ENCODE peak calls at places on chromosomes 11 and 22, in nine cellular contexts. One of them, this sample, is unnamed.

GRCh38 chr11:120667281-120667680 is 155.7 kb downstream of the GRIK4 start:
- DNase-seq in HTR-8/SVneo: no peak
- DNase-seq in mesendoderm: no peak
- DNase-seq in activated CD8-positive, alpha-beta memory T cell treated with anti-CD3 and anti-CD28 coated beads, Interleukin-2, amount 10 ng/mL, durations not matched to agents 7 days and 5 days: no peak
- DNase-seq in NCI-H1105: no peak
- DNase-seq in cardiac muscle cell: peak; percentile 52
- DNase-seq in GM23248: peak; percentile 47
- DNase-seq in retina: peak; percentile 49
- DNase-seq in hepatic stellate cell: no peak
- DNase-seq in this sample: peak; percentile 4

GRCh38 chr22:34526681-34527080 is 539.3 kb upstream of the ISX start:
- DNase-seq in GM23248: no peak
- DNase-seq in cardiac muscle cell: no peak
- DNase-seq in hepatic stellate cell: no peak
- DNase-seq in HTR-8/SVneo: no peak
- DNase-seq in retina: no peak
- DNase-seq in activated CD8-positive, alpha-beta memory T cell treated with anti-CD3 and anti-CD28 coated beads, Interleukin-2, amount 10 ng/mL, durations not matched to agents 7 days and 5 days: no peak
- DNase-seq in mesendoderm: no peak
- DNase-seq in NCI-H1105: no peak
- DNase-seq in this sample: no peak

GRCh38 chr11:34600339-34601084 is 20.4 kb upstream of the EHF start:
- DNase-seq in NCI-H1105: no peak
- DNase-seq in hepatic stellate cell: no peak
- DNase-seq in activated CD8-positive, alpha-beta memory T cell treated with anti-CD3 and anti-CD28 coated beads, Interleukin-2, amount 10 ng/mL, durations not matched to agents 7 days and 5 days: no peak
- DNase-seq in mesendoderm: peak; percentile 58
- DNase-seq in GM23248: no peak
- DNase-seq in retina: peak; percentile 5
- DNase-seq in cardiac muscle cell: no peak
- DNase-seq in HTR-8/SVneo: no peak
- DNase-seq in this sample: no peak

GRCh38 chr11:34223021-34223813 is 117.8 kb downstream of the NAT10 start:
- DNase-seq in activated CD8-positive, alpha-beta memory T cell treated with anti-CD3 and anti-CD28 coated beads, Interleukin-2, amount 10 ng/mL, durations not matched to agents 7 days and 5 days: no peak
- DNase-seq in hepatic stellate cell: no peak
- DNase-seq in cardiac muscle cell: peak; percentile 93
- DNase-seq in mesendoderm: peak; percentile 35
- DNase-seq in GM23248: peak; percentile 98
- DNase-seq in NCI-H1105: no peak
- DNase-seq in retina: peak; percentile 80
- DNase-seq in HTR-8/SVneo: no peak
- DNase-seq in this sample: no peak

GRCh38 chr11:126874276-126874675 is 126.3 kb downstream of the KIRREL3 start:
- DNase-seq in hepatic stellate cell: no peak
- DNase-seq in GM23248: peak; percentile 47
- DNase-seq in HTR-8/SVneo: no peak
- DNase-seq in NCI-H1105: no peak
- DNase-seq in cardiac muscle cell: no peak
- DNase-seq in mesendoderm: no peak
- DNase-seq in retina: no peak
- DNase-seq in activated CD8-positive, alpha-beta memory T cell treated with anti-CD3 and anti-CD28 coated beads, Interleukin-2, amount 10 ng/mL, durations not matched to agents 7 days and 5 days: no peak
- DNase-seq in this sample: no peak

GRCh38 chr11:128911701-128912100 is 20.5 kb downstream of the KCNJ5 start:
- DNase-seq in retina: no peak
- DNase-seq in NCI-H1105: no peak
- DNase-seq in GM23248: no peak
- DNase-seq in HTR-8/SVneo: no peak
- DNase-seq in activated CD8-positive, alpha-beta memory T cell treated with anti-CD3 and anti-CD28 coated beads, Interleukin-2, amount 10 ng/mL, durations not matched to agents 7 days and 5 days: no peak
- DNase-seq in hepatic stellate cell: no peak
- DNase-seq in cardiac muscle cell: no peak
- DNase-seq in mesendoderm: no peak
- DNase-seq in this sample: no peak

GRCh38 chr11:108715239-108715638 is 50.4 kb downstream of the DDX10 start:
- DNase-seq in hepatic stellate cell: no peak
- DNase-seq in cardiac muscle cell: no peak
- DNase-seq in retina: no peak
- DNase-seq in HTR-8/SVneo: no peak
- DNase-seq in GM23248: no peak
- DNase-seq in NCI-H1105: no peak
- DNase-seq in mesendoderm: no peak
- DNase-seq in activated CD8-positive, alpha-beta memory T cell treated with anti-CD3 and anti-CD28 coated beads, Interleukin-2, amount 10 ng/mL, durations not matched to agents 7 days and 5 days: no peak
- DNase-seq in this sample: no peak

GRCh38 chr22:20055654-20056053 is 24.4 kb upstream of the DGCR8 start:
- DNase-seq in NCI-H1105: no peak
- DNase-seq in activated CD8-positive, alpha-beta memory T cell treated with anti-CD3 and anti-CD28 coated beads, Interleukin-2, amount 10 ng/mL, durations not matched to agents 7 days and 5 days: no peak
- DNase-seq in hepatic stellate cell: no peak
- DNase-seq in mesendoderm: no peak
- DNase-seq in cardiac muscle cell: no peak
- DNase-seq in GM23248: no peak
- DNase-seq in retina: no peak
- DNase-seq in HTR-8/SVneo: no peak
- DNase-seq in this sample: no peak

GRCh38 chr22:23773247-23774113 is 831 bp downstream of the MMP11 start:
- DNase-seq in HTR-8/SVneo: no peak
- DNase-seq in retina: peak; percentile 71
- DNase-seq in GM23248: no peak
- DNase-seq in cardiac muscle cell: no peak
- DNase-seq in activated CD8-positive, alpha-beta memory T cell treated with anti-CD3 and anti-CD28 coated beads, Interleukin-2, amount 10 ng/mL, durations not matched to agents 7 days and 5 days: no peak
- DNase-seq in NCI-H1105: peak; percentile 47
- DNase-seq in hepatic stellate cell: no peak
- DNase-seq in mesendoderm: no peak
- DNase-seq in this sample: no peak

GRCh38 chr22:22848364-22848866 is 39.2 kb upstream of the IGLL5 start:
- DNase-seq in mesendoderm: peak; percentile 65
- DNase-seq in NCI-H1105: peak; percentile 37
- DNase-seq in retina: peak; percentile 73
- DNase-seq in HTR-8/SVneo: peak; percentile 19
- DNase-seq in activated CD8-positive, alpha-beta memory T cell treated with anti-CD3 and anti-CD28 coated beads, Interleukin-2, amount 10 ng/mL, durations not matched to agents 7 days and 5 days: peak; percentile 77
- DNase-seq in hepatic stellate cell: peak; percentile 14
- DNase-seq in cardiac muscle cell: peak; percentile 61
- DNase-seq in GM23248: peak; percentile 50
- DNase-seq in this sample: peak; percentile 82

GRCh38 chr22:43921361-43921760 is 2.2 kb upstream of the PNPLA3 start:
- DNase-seq in mesendoderm: no peak
- DNase-seq in GM23248: peak; percentile 87
- DNase-seq in NCI-H1105: no peak
- DNase-seq in retina: no peak
- DNase-seq in activated CD8-positive, alpha-beta memory T cell treated with anti-CD3 and anti-CD28 coated beads, Interleukin-2, amount 10 ng/mL, durations not matched to agents 7 days and 5 days: no peak
- DNase-seq in HTR-8/SVneo: peak; percentile 68
- DNase-seq in cardiac muscle cell: peak; percentile 50
- DNase-seq in hepatic stellate cell: peak; percentile 90
- DNase-seq in this sample: no peak

GRCh38 chr11:21564813-21565212 is 628.1 kb upstream of the ANO5 start:
- DNase-seq in activated CD8-positive, alpha-beta memory T cell treated with anti-CD3 and anti-CD28 coated beads, Interleukin-2, amount 10 ng/mL, durations not matched to agents 7 days and 5 days: no peak
- DNase-seq in mesendoderm: no peak
- DNase-seq in retina: no peak
- DNase-seq in cardiac muscle cell: no peak
- DNase-seq in GM23248: no peak
- DNase-seq in NCI-H1105: no peak
- DNase-seq in HTR-8/SVneo: no peak
- DNase-seq in hepatic stellate cell: no peak
- DNase-seq in this sample: no peak

GRCh38 chr11:65771589-65772112 is 9.1 kb downstream of the AP5B1 start:
- DNase-seq in NCI-H1105: no peak
- DNase-seq in mesendoderm: no peak
- DNase-seq in cardiac muscle cell: no peak
- DNase-seq in activated CD8-positive, alpha-beta memory T cell treated with anti-CD3 and anti-CD28 coated beads, Interleukin-2, amount 10 ng/mL, durations not matched to agents 7 days and 5 days: no peak
- DNase-seq in hepatic stellate cell: no peak
- DNase-seq in retina: no peak
- DNase-seq in GM23248: no peak
- DNase-seq in HTR-8/SVneo: no peak
- DNase-seq in this sample: no peak

GRCh38 chr11:130854483-130854882 is 61.8 kb downstream of the SNX19 start:
- DNase-seq in mesendoderm: no peak
- DNase-seq in hepatic stellate cell: no peak
- DNase-seq in NCI-H1105: no peak
- DNase-seq in GM23248: no peak
- DNase-seq in activated CD8-positive, alpha-beta memory T cell treated with anti-CD3 and anti-CD28 coated beads, Interleukin-2, amount 10 ng/mL, durations not matched to agents 7 days and 5 days: no peak
- DNase-seq in HTR-8/SVneo: no peak
- DNase-seq in cardiac muscle cell: no peak
- DNase-seq in retina: no peak
- DNase-seq in this sample: no peak

GRCh38 chr11:19209617-19210016 is 7.8 kb upstream of the CSRP3 start:
- DNase-seq in HTR-8/SVneo: no peak
- DNase-seq in mesendoderm: peak; percentile 81
- DNase-seq in hepatic stellate cell: no peak
- DNase-seq in cardiac muscle cell: peak; percentile 7
- DNase-seq in retina: no peak
- DNase-seq in activated CD8-positive, alpha-beta memory T cell treated with anti-CD3 and anti-CD28 coated beads, Interleukin-2, amount 10 ng/mL, durations not matched to agents 7 days and 5 days: no peak
- DNase-seq in NCI-H1105: no peak
- DNase-seq in GM23248: peak; percentile 20
- DNase-seq in this sample: no peak

GRCh38 chr11:9893474-9893873 is 229.6 kb downstream of the SWAP70 start:
- DNase-seq in cardiac muscle cell: no peak
- DNase-seq in HTR-8/SVneo: no peak
- DNase-seq in NCI-H1105: no peak
- DNase-seq in mesendoderm: peak; percentile 55
- DNase-seq in hepatic stellate cell: no peak
- DNase-seq in activated CD8-positive, alpha-beta memory T cell treated with anti-CD3 and anti-CD28 coated beads, Interleukin-2, amount 10 ng/mL, durations not matched to agents 7 days and 5 days: no peak
- DNase-seq in retina: no peak
- DNase-seq in GM23248: no peak
- DNase-seq in this sample: no peak

GRCh38 chr11:72119188-72119587 is 6.7 kb upstream of the ANAPC15 start:
- DNase-seq in hepatic stellate cell: no peak
- DNase-seq in cardiac muscle cell: no peak
- DNase-seq in NCI-H1105: no peak
- DNase-seq in HTR-8/SVneo: no peak
- DNase-seq in GM23248: no peak
- DNase-seq in retina: no peak
- DNase-seq in mesendoderm: no peak
- DNase-seq in activated CD8-positive, alpha-beta memory T cell treated with anti-CD3 and anti-CD28 coated beads, Interleukin-2, amount 10 ng/mL, durations not matched to agents 7 days and 5 days: no peak
- DNase-seq in this sample: no peak

GRCh38 chr11:48001438-48002021 is 21.2 kb downstream of the PTPRJ start:
- DNase-seq in GM23248: peak; percentile 73
- DNase-seq in mesendoderm: no peak
- DNase-seq in activated CD8-positive, alpha-beta memory T cell treated with anti-CD3 and anti-CD28 coated beads, Interleukin-2, amount 10 ng/mL, durations not matched to agents 7 days and 5 days: peak; percentile 96
- DNase-seq in retina: no peak
- DNase-seq in hepatic stellate cell: peak; percentile 63
- DNase-seq in cardiac muscle cell: peak; percentile 65
- DNase-seq in NCI-H1105: no peak
- DNase-seq in HTR-8/SVneo: no peak
- DNase-seq in this sample: peak; percentile 93

GRCh38 chr22:45866398-45867117 is 110.4 kb downstream of the WNT7B start:
- DNase-seq in hepatic stellate cell: no peak
- DNase-seq in cardiac muscle cell: no peak
- DNase-seq in mesendoderm: no peak
- DNase-seq in activated CD8-positive, alpha-beta memory T cell treated with anti-CD3 and anti-CD28 coated beads, Interleukin-2, amount 10 ng/mL, durations not matched to agents 7 days and 5 days: no peak
- DNase-seq in GM23248: no peak
- DNase-seq in HTR-8/SVneo: no peak
- DNase-seq in NCI-H1105: no peak
- DNase-seq in retina: peak; percentile 69
- DNase-seq in this sample: no peak

GRCh38 chr22:27644566-27644965 is 157.0 kb downstream of the MN1 start:
- DNase-seq in mesendoderm: no peak
- DNase-seq in retina: no peak
- DNase-seq in NCI-H1105: no peak
- DNase-seq in activated CD8-positive, alpha-beta memory T cell treated with anti-CD3 and anti-CD28 coated beads, Interleukin-2, amount 10 ng/mL, durations not matched to agents 7 days and 5 days: no peak
- DNase-seq in GM23248: no peak
- DNase-seq in hepatic stellate cell: no peak
- DNase-seq in cardiac muscle cell: no peak
- DNase-seq in HTR-8/SVneo: no peak
- DNase-seq in this sample: no peak

GRCh38 chr11:1303196-1303821 is 6.1 kb downstream of the TOLLIP start:
- DNase-seq in mesendoderm: peak; percentile 40
- DNase-seq in activated CD8-positive, alpha-beta memory T cell treated with anti-CD3 and anti-CD28 coated beads, Interleukin-2, amount 10 ng/mL, durations not matched to agents 7 days and 5 days: no peak
- DNase-seq in HTR-8/SVneo: no peak
- DNase-seq in cardiac muscle cell: no peak
- DNase-seq in hepatic stellate cell: no peak
- DNase-seq in retina: no peak
- DNase-seq in GM23248: peak; percentile 49
- DNase-seq in NCI-H1105: no peak
- DNase-seq in this sample: no peak

GRCh38 chr11:120465921-120466534 is 45.5 kb upstream of the GRIK4 start:
- DNase-seq in NCI-H1105: no peak
- DNase-seq in GM23248: no peak
- DNase-seq in activated CD8-positive, alpha-beta memory T cell treated with anti-CD3 and anti-CD28 coated beads, Interleukin-2, amount 10 ng/mL, durations not matched to agents 7 days and 5 days: no peak
- DNase-seq in mesendoderm: no peak
- DNase-seq in HTR-8/SVneo: no peak
- DNase-seq in retina: no peak
- DNase-seq in cardiac muscle cell: no peak
- DNase-seq in hepatic stellate cell: no peak
- DNase-seq in this sample: no peak

GRCh38 chr22:46788426-46789168 is 26.1 kb downstream of the TBC1D22A start:
- DNase-seq in HTR-8/SVneo: no peak
- DNase-seq in cardiac muscle cell: no peak
- DNase-seq in activated CD8-positive, alpha-beta memory T cell treated with anti-CD3 and anti-CD28 coated beads, Interleukin-2, amount 10 ng/mL, durations not matched to agents 7 days and 5 days: peak; percentile 75
- DNase-seq in mesendoderm: no peak
- DNase-seq in GM23248: no peak
- DNase-seq in hepatic stellate cell: no peak
- DNase-seq in retina: no peak
- DNase-seq in NCI-H1105: no peak
- DNase-seq in this sample: peak; percentile 45

GRCh38 chr11:26971961-26972360 is 22.0 kb upstream of the FIBIN start:
- DNase-seq in HTR-8/SVneo: no peak
- DNase-seq in activated CD8-positive, alpha-beta memory T cell treated with anti-CD3 and anti-CD28 coated beads, Interleukin-2, amount 10 ng/mL, durations not matched to agents 7 days and 5 days: no peak
- DNase-seq in GM23248: peak; percentile 67
- DNase-seq in hepatic stellate cell: no peak
- DNase-seq in retina: no peak
- DNase-seq in cardiac muscle cell: no peak
- DNase-seq in NCI-H1105: no peak
- DNase-seq in mesendoderm: no peak
- DNase-seq in this sample: no peak

GRCh38 chr11:84396521-84396920 is 1110.4 kb upstream of the CCDC90B start:
- DNase-seq in mesendoderm: peak; percentile 59
- DNase-seq in GM23248: peak; percentile 60
- DNase-seq in hepatic stellate cell: no peak
- DNase-seq in HTR-8/SVneo: no peak
- DNase-seq in retina: no peak
- DNase-seq in NCI-H1105: no peak
- DNase-seq in cardiac muscle cell: no peak
- DNase-seq in activated CD8-positive, alpha-beta memory T cell treated with anti-CD3 and anti-CD28 coated beads, Interleukin-2, amount 10 ng/mL, durations not matched to agents 7 days and 5 days: no peak
- DNase-seq in this sample: no peak

GRCh38 chr11:21465920-21466319 is 727.0 kb upstream of the ANO5 start:
- DNase-seq in cardiac muscle cell: no peak
- DNase-seq in retina: no peak
- DNase-seq in GM23248: no peak
- DNase-seq in mesendoderm: no peak
- DNase-seq in activated CD8-positive, alpha-beta memory T cell treated with anti-CD3 and anti-CD28 coated beads, Interleukin-2, amount 10 ng/mL, durations not matched to agents 7 days and 5 days: no peak
- DNase-seq in HTR-8/SVneo: no peak
- DNase-seq in NCI-H1105: no peak
- DNase-seq in hepatic stellate cell: no peak
- DNase-seq in this sample: no peak

GRCh38 chr11:26276798-26277424 is 55.0 kb upstream of the ANO3 start:
- DNase-seq in GM23248: peak; percentile 65
- DNase-seq in mesendoderm: peak; percentile 80
- DNase-seq in cardiac muscle cell: peak; percentile 79
- DNase-seq in NCI-H1105: peak; percentile 22
- DNase-seq in retina: peak; percentile 73
- DNase-seq in hepatic stellate cell: peak; percentile 16
- DNase-seq in activated CD8-positive, alpha-beta memory T cell treated with anti-CD3 and anti-CD28 coated beads, Interleukin-2, amount 10 ng/mL, durations not matched to agents 7 days and 5 days: peak; percentile 49
- DNase-seq in HTR-8/SVneo: peak; percentile 30
- DNase-seq in this sample: peak; percentile 62

GRCh38 chr11:109435121-109435742 is 13.2 kb downstream of the C11orf87 start:
- DNase-seq in HTR-8/SVneo: no peak
- DNase-seq in GM23248: peak; percentile 54
- DNase-seq in hepatic stellate cell: no peak
- DNase-seq in retina: no peak
- DNase-seq in activated CD8-positive, alpha-beta memory T cell treated with anti-CD3 and anti-CD28 coated beads, Interleukin-2, amount 10 ng/mL, durations not matched to agents 7 days and 5 days: no peak
- DNase-seq in mesendoderm: no peak
- DNase-seq in cardiac muscle cell: no peak
- DNase-seq in NCI-H1105: no peak
- DNase-seq in this sample: no peak

GRCh38 chr22:37269930-37270678 is 12.2 kb upstream of the CYTH4 start:
- DNase-seq in cardiac muscle cell: no peak
- DNase-seq in mesendoderm: no peak
- DNase-seq in hepatic stellate cell: no peak
- DNase-seq in NCI-H1105: no peak
- DNase-seq in HTR-8/SVneo: no peak
- DNase-seq in GM23248: no peak
- DNase-seq in activated CD8-positive, alpha-beta memory T cell treated with anti-CD3 and anti-CD28 coated beads, Interleukin-2, amount 10 ng/mL, durations not matched to agents 7 days and 5 days: no peak
- DNase-seq in retina: no peak
- DNase-seq in this sample: no peak

GRCh38 chr22:20240900-20241299 is 27.2 kb downstream of the RTN4R start:
- DNase-seq in cardiac muscle cell: no peak
- DNase-seq in HTR-8/SVneo: no peak
- DNase-seq in hepatic stellate cell: no peak
- DNase-seq in NCI-H1105: no peak
- DNase-seq in mesendoderm: no peak
- DNase-seq in activated CD8-positive, alpha-beta memory T cell treated with anti-CD3 and anti-CD28 coated beads, Interleukin-2, amount 10 ng/mL, durations not matched to agents 7 days and 5 days: no peak
- DNase-seq in retina: no peak
- DNase-seq in GM23248: no peak
- DNase-seq in this sample: no peak